ENCODE peak calls at places on chromosomes 1 and 21, in nine cellular contexts. S is NCI-H345; F is activated CD8-positive, alpha-beta memory T cell treated with anti-CD3 and anti-CD28 coated beads for 24 hours; X is mesothelial cell of epicardium; J is midbrain; G is heart right ventricle; Z is T follicular helper cell; O is hippocampal formation; L is NCI-H1930. U is an unnamed sample.

GRCh38 chr1:182087951-182088350 is 26.4 kb upstream of the ZNF648 start:
- DNase-seq in Z (no peak), O (no peak), L (no peak), X (no peak), F (no peak), G (no peak), J (no peak), S (no peak), U (no peak)

GRCh38 chr1:107750364-107750959 is 214.5 kb downstream of the VAV3 start:
- DNase-seq in O (peak; percentile 37), G (no peak), L (peak; percentile 55), S (peak; percentile 84), X (peak; percentile 71), F (peak; percentile 64), Z (no peak), J (peak; percentile 71), U (peak; percentile 51)

GRCh38 chr1:212471891-212472675 is 39.4 kb downstream of the NENF start:
- DNase-seq in J (no peak), F (no peak), X (no peak), O (no peak), Z (no peak), L (no peak), S (no peak), G (no peak), U (no peak)

GRCh38 chr21:24224411-24224810 is 1382.9 kb downstream of the MRPL39 start:
- DNase-seq in J (no peak), S (peak; percentile 3), Z (no peak), G (no peak), L (no peak), F (no peak), O (no peak), X (no peak), U (peak; percentile 21)

GRCh38 chr1:31886866-31887265 is 51.3 kb downstream of the PTP4A2 start:
- DNase-seq in G (no peak), J (no peak), O (no peak), F (no peak), L (no peak), S (no peak), X (no peak), Z (no peak), U (no peak)

GRCh38 chr1:156149374-156150106 is 3.8 kb upstream of the SEMA4A start:
- DNase-seq in Z (no peak), J (no peak), O (no peak), S (no peak), G (no peak), L (no peak), X (no peak), F (no peak), U (no peak)

GRCh38 chr1:25161981-25162380 is 70.3 kb downstream of the SYF2 start:
- DNase-seq in O (no peak), F (no peak), X (no peak), L (no peak), S (no peak), G (no peak), J (no peak), Z (no peak), U (no peak)

GRCh38 chr1:191582169-191582568 is 576.1 kb upstream of the RGS18 start:
- DNase-seq in F (no peak), X (no peak), L (no peak), O (no peak), J (no peak), G (no peak), S (no peak), Z (no peak), U (no peak)

GRCh38 chr1:150906329-150906728 is 19.4 kb downstream of the CTXND2 start:
- DNase-seq in S (no peak), X (no peak), O (no peak), L (no peak), J (no peak), Z (no peak), G (no peak), F (no peak), U (no peak)

GRCh38 chr1:206635983-206636354 is 633 bp downstream of the DYRK3 start:
- DNase-seq in Z (no peak), X (no peak), L (no peak), J (no peak), O (no peak), G (no peak), F (no peak), S (no peak), U (no peak)